ENCODE peak calls at places on chromosome 17, in nine cellular contexts. E is K562, T is heart left ventricle, Q is body of pancreas, U is H54, Y is suprapubic skin, O is lower leg skin, Z is IMR-90, W is prostate gland. J is an unnamed sample.

GRCh38 chr17:61856078-61856477 is 7.2 kb downstream of the BRIP1 start:
- DNase-seq in E (no peak), T (no peak), Q (no peak), U (no peak), Y (no peak), O (no peak), Z (no peak), W (no peak), J (no peak)

GRCh38 chr17:82952019-82952418 is 112.2 kb upstream of the ZNF750 start:
- DNase-seq in E (no peak), T (no peak), Q (no peak), U (no peak), Y (peak), O (no peak), Z (no peak), W (no peak), J (no peak)

GRCh38 chr17:38454528-38454927 is 26.3 kb downstream of the ARHGAP23 start:
- DNase-seq in E (no peak), T (peak), Q (peak), U (peak), Y (no peak), O (peak), Z (peak), W (peak), J (no peak)

GRCh38 chr17:28956112-28956511 is 4.8 kb upstream of the PHF12 start:
- DNase-seq in E (no peak), T (no peak), Q (no peak), U (no peak), Y (no peak), O (no peak), Z (no peak), W (no peak), J (no peak)

GRCh38 chr17:64377769-64378282 is 12.8 kb downstream of the PECAM1 start:
- DNase-seq in E (no peak), T (no peak), Q (no peak), U (no peak), Y (no peak), O (no peak), Z (peak), W (no peak), J (no peak)

GRCh38 chr17:59762826-59763374 is 55.4 kb downstream of the VMP1 start:
- DNase-seq in E (no peak), T (no peak), Q (no peak), U (no peak), Y (no peak), O (no peak), Z (no peak), W (no peak), J (no peak)

GRCh38 chr17:8015957-8016631 is 13.7 kb downstream of the GUCY2D start:
- DNase-seq in E (no peak), T (no peak), Q (peak), U (no peak), Y (peak), O (no peak), Z (no peak), W (peak), J (no peak)

GRCh38 chr17:77879226-77879895 is 79.1 kb upstream of the TNRC6C start:
- DNase-seq in E (no peak), T (no peak), Q (no peak), U (no peak), Y (no peak), O (no peak), Z (no peak), W (no peak), J (no peak)

GRCh38 chr17:79487149-79487548 is 123.7 kb downstream of the RBFOX3 start:
- DNase-seq in E (no peak), T (no peak), Q (no peak), U (no peak), Y (no peak), O (no peak), Z (no peak), W (no peak), J (no peak)

GRCh38 chr17:77427471-77427991 is 286.8 kb downstream of the SEC14L1 start:
- DNase-seq in E (no peak), T (peak), Q (no peak), U (peak), Y (no peak), O (no peak), Z (peak), W (no peak), J (no peak)

GRCh38 chr17:67576471-67576870 is 141.3 kb upstream of the NOL11 start:
- DNase-seq in E (no peak), T (no peak), Q (no peak), U (no peak), Y (no peak), O (no peak), Z (no peak), W (no peak), J (no peak)

GRCh38 chr17:40351185-40352043 is 13.1 kb downstream of the GJD3 start:
- DNase-seq in E (no peak), T (no peak), Q (no peak), U (no peak), Y (no peak), O (no peak), Z (no peak), W (no peak), J (no peak)

GRCh38 chr17:8964801-8965393 is 610 bp downstream of the PIK3R5 start:
- DNase-seq in E (no peak), T (no peak), Q (no peak), U (no peak), Y (no peak), O (no peak), Z (no peak), W (no peak), J (peak)

GRCh38 chr17:64491034-64491860 is 5.6 kb downstream of the POLG2 start:
- DNase-seq in E (no peak), T (no peak), Q (no peak), U (no peak), Y (no peak), O (no peak), Z (peak), W (no peak), J (peak)

GRCh38 chr17:53749178-53749577 is 73.5 kb upstream of the KIF2B start:
- DNase-seq in E (peak), T (no peak), Q (no peak), U (peak), Y (no peak), O (no peak), Z (no peak), W (no peak), J (peak)

GRCh38 chr17:78278139-78278741 is 46.8 kb downstream of the TMEM235 start:
- DNase-seq in E (peak), T (no peak), Q (no peak), U (no peak), Y (no peak), O (no peak), Z (no peak), W (no peak), J (no peak)

GRCh38 chr17:9256944-9257629 is 235.8 kb downstream of the NTN1 start:
- DNase-seq in E (no peak), T (no peak), Q (no peak), U (no peak), Y (no peak), O (no peak), Z (peak), W (no peak), J (no peak)

GRCh38 chr17:4318186-4318585 is 48.3 kb downstream of the UBE2G1 start:
- DNase-seq in E (no peak), T (no peak), Q (peak), U (no peak), Y (no peak), O (no peak), Z (no peak), W (no peak), J (no peak)

GRCh38 chr17:80812362-80813088 is 179.1 kb upstream of the CHMP6 start:
- DNase-seq in E (no peak), T (no peak), Q (no peak), U (no peak), Y (peak), O (no peak), Z (no peak), W (no peak), J (no peak)

GRCh38 chr17:68182016-68182315 is 65.9 kb upstream of the AMZ2 start:
- DNase-seq in E (no peak), T (no peak), Q (no peak), U (no peak), Y (no peak), O (no peak), Z (no peak), W (no peak), J (no peak)

GRCh38 chr17:65064452-65065019 is 8.0 kb upstream of the GNA13 start:
- DNase-seq in E (peak), T (no peak), Q (no peak), U (peak), Y (no peak), O (peak), Z (peak), W (peak), J (no peak)

GRCh38 chr17:38415250-38416194 is 12.7 kb upstream of the ARHGAP23 start:
- DNase-seq in E (no peak), T (no peak), Q (no peak), U (peak), Y (no peak), O (no peak), Z (peak), W (no peak), J (peak)

GRCh38 chr17:9177212-9177611 is 155.9 kb downstream of the NTN1 start:
- DNase-seq in E (no peak), T (peak), Q (no peak), U (no peak), Y (no peak), O (no peak), Z (no peak), W (no peak), J (no peak)

GRCh38 chr17:951388-952132 is 28.0 kb downstream of the NXN start:
- DNase-seq in E (no peak), T (no peak), Q (peak), U (peak), Y (no peak), O (no peak), Z (peak), W (peak), J (peak)

GRCh38 chr17:36686123-36686669 is 84.8 kb downstream of the MRM1 start:
- DNase-seq in E (no peak), T (no peak), Q (no peak), U (no peak), Y (no peak), O (no peak), Z (no peak), W (no peak), J (no peak)

GRCh38 chr17:33200587-33200986 is 92.5 kb downstream of the ASIC2 start:
- DNase-seq in E (peak), T (no peak), Q (no peak), U (no peak), Y (no peak), O (no peak), Z (peak), W (no peak), J (peak)

GRCh38 chr17:2830678-2831077 is 34.4 kb downstream of the RAP1GAP2 start:
- DNase-seq in E (no peak), T (no peak), Q (no peak), U (no peak), Y (no peak), O (no peak), Z (no peak), W (no peak), J (no peak)

GRCh38 chr17:792277-792676 is 10.1 kb downstream of the MRM3 start:
- DNase-seq in E (no peak), T (no peak), Q (no peak), U (no peak), Y (no peak), O (no peak), Z (peak), W (no peak), J (no peak)

GRCh38 chr17:69505740-69506139 is 91.2 kb downstream of the MAP2K6 start:
- DNase-seq in E (no peak), T (no peak), Q (no peak), U (no peak), Y (no peak), O (no peak), Z (no peak), W (no peak), J (no peak)

DNA sequence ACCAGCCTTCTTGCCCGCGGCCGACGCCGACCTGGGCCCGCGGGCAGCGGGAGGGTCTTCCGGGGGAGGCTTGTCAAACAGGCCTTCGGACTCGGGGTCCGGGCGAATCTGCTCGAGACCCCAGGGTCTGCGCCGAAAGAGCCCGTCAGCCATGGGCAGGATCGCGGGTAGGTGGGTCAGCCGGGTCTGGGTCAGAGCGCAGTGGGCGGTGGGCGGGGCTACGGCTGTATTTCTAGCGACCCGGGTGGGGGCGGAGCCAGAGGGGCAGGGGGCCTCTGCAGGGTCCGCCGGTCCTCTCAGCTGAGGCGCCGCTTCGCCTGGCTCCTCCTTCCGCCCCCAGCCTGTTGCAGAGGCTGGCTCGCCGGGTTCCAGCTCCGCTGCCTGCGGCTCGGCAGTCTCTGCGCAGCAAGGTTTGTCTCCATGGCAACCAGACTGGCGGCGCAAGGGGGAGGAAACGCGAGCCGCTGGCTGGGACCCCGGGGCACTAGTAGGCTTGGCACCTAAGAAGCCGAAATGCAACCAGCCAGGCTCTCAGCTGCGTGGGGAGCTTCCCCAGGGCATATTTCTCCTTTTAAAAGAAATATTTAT is 14.5 kb downstream of the MIS12 start:
- DNase-seq in E (no peak), T (peak), Q (peak), U (peak), Y (peak), O (peak), Z (peak), W (peak), J (peak)
- TF ChIP-seq POLR2A in E (no peak), T (no peak), Q (no peak), U (no peak), Y (no peak), O (no peak), Z (peak), W (no peak), J (no peak)

GRCh38 chr17:50507871-50508572 is at the start of gene MYCBPAP:
- DNase-seq in E (no peak), T (peak), Q (peak), U (no peak), Y (peak), O (peak), Z (peak), W (peak), J (no peak)
- TF ChIP-seq POLR2A in E (no peak), T (no peak), Q (no peak), U (peak), Y (no peak), O (no peak), Z (no peak), W (peak), J (no peak)

GRCh38 chr17:57873261-57874057 is 23.6 kb upstream of the MRPS23 start:
- DNase-seq in E (no peak), T (no peak), Q (no peak), U (no peak), Y (no peak), O (no peak), Z (no peak), W (no peak), J (no peak)
- TF ChIP-seq POLR2A in E (no peak), T (no peak), Q (no peak), U (no peak), Y (no peak), O (no peak), Z (no peak), W (no peak), J (no peak)

DNA sequence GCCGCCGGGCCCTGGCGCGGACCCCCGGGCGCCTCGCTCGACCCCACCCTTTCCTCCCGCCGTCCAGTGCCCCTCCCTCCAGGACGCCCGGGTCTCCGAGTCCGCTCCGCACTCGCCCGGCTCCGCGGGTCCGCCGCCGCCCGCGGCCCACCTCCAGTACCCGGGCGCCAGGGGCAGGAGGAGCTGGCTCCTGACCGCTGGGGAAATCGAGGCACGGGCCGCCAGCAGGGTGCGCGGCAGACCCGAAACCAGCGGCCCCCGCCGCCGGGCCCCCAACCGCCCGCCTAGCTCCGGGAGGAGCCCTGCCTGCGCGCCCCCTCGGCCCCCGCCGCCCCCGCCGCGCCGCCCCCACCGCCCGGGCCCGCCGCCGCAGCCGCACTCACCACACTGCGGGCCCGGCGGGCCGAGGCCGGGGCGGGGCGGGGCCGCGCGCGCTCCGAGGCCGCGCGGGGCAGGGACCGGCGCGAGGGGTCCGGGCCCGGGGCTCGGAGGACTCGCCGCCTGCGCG is 336 bp downstream of the MAFG start:
- DNase-seq in E (no peak), T (no peak), Q (no peak), U (peak), Y (no peak), O (no peak), Z (no peak), W (no peak), J (no peak)
- TF ChIP-seq POLR2A in E (no peak), T (no peak), Q (no peak), U (no peak), Y (no peak), O (no peak), Z (no peak), W (no peak), J (no peak)

GRCh38 chr17:75456417-75457046 is at the start of gene TMEM94:
- DNase-seq in E (peak), T (peak), Q (peak), U (peak), Y (peak), O (peak), Z (peak), W (peak), J (peak)
- TF ChIP-seq POLR2A in E (peak), T (no peak), Q (peak), U (peak), Y (no peak), O (no peak), Z (peak), W (no peak), J (peak)

GRCh38 chr17:43483674-43484551 is at the start of gene DHX8:
- DNase-seq in E (peak), T (peak), Q (peak), U (peak), Y (peak), O (peak), Z (peak), W (peak), J (peak)
- TF ChIP-seq POLR2A in E (peak), T (no peak), Q (peak), U (peak), Y (peak), O (no peak), Z (peak), W (peak), J (peak)

GRCh38 chr17:16987830-16988601 is 16.1 kb upstream of the TNFRSF13B start:
- DNase-seq in E (peak), T (peak), Q (no peak), U (peak), Y (no peak), O (peak), Z (peak), W (no peak), J (peak)
- TF ChIP-seq POLR2A in E (no peak), T (no peak), Q (no peak), U (peak), Y (no peak), O (no peak), Z (no peak), W (no peak), J (no peak)

GRCh38 chr17:81860756-81861568 is 627 bp upstream of the P4HB start:
- DNase-seq in E (peak), T (peak), Q (peak), U (peak), Y (peak), O (peak), Z (peak), W (peak), J (peak)

GRCh38 chr17:81858170-81858966 is 2.0 kb downstream of the P4HB start:
- DNase-seq in E (no peak), T (no peak), Q (no peak), U (no peak), Y (no peak), O (no peak), Z (no peak), W (no peak), J (peak)

GRCh38 chr17:81858967-81859905 is 1.1 kb downstream of the P4HB start:
- DNase-seq in E (no peak), T (no peak), Q (no peak), U (no peak), Y (no peak), O (no peak), Z (no peak), W (no peak), J (peak)

GRCh38 chr17:81863123-81863675 is 2.9 kb upstream of the P4HB start:
- DNase-seq in E (no peak), T (no peak), Q (no peak), U (no peak), Y (no peak), O (no peak), Z (no peak), W (no peak), J (peak)

DNA sequence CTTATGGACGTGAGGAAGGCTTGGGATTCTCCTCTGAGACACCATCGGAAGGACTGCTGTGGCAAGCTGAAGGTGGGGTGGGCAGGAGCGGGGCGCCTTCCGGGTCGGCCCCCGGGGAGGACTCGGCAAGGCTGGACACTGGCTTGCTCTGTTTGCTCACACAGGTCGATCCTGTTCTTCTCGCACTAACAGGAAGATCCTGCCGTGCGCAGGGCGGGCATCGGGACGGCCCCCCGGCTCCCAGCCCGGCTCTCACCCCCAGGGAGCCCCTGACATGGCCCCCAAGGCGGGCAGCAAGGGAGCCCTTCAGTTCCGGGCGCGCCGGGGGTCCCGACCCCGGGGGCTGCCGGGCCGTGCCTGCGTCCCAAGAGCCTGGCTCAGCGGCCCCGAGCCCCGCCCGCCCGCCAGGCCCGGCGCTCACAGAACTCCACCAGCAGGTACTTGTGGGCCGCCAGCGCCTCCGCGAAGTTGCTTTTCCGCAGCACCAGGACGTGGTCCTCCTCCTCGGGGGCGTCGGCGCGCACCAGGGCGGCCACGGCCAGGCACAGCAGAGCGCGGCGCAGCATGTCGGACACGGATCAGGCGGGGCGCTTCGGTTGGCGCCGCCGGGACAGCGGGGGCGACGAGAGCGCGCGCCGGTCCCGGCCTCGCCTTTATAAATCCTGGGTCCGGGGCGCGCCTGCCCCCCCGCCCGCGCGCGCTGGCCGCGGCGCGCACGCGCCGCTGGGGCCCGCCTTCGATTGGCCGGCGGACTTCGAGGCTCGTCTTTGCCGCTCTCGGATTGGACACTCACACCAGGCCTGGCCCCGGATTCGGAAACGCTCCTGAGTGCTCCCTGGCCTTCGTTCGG is at the start of gene P4HB:
- DNase-seq in E (no peak), T (no peak), Q (no peak), U (no peak), Y (no peak), O (no peak), Z (no peak), W (no peak), J (no peak)
- TF ChIP-seq POLR2A in E (peak), T (peak), Q (peak), U (peak), Y (peak), O (no peak), Z (peak), W (peak), J (peak)